ENCODE peak calls at places on chromosomes 3 and 15, in five cellular contexts. H, R, A, E and B are unnamed samples.

GRCh38 chr3:119601154-119601553 is 3.5 kb downstream of the PLA1A start:
- DNase-seq in H (no peak), R (peak), A (no peak), E (no peak), B (no peak)

GRCh38 chr15:29143909-29144308 is 125.7 kb downstream of the NSMCE3 start:
- DNase-seq in H (peak), R (peak), A (no peak), E (no peak), B (no peak)

GRCh38 chr15:65832549-65833364 is 36.5 kb upstream of the RAB11A start:
- DNase-seq in H (peak), R (peak), A (peak), E (peak), B (peak)

GRCh38 chr3:43317461-43318316 is 31.3 kb downstream of the SNRK start:
- DNase-seq in H (no peak), R (no peak), A (no peak), E (no peak), B (no peak)

GRCh38 chr3:188006726-188007393 is 147.1 kb upstream of the LPP start:
- DNase-seq in H (no peak), R (no peak), A (no peak), E (peak), B (peak)

GRCh38 chr3:15367059-15367458 is 34.7 kb upstream of the SH3BP5 start:
- DNase-seq in H (peak), R (no peak), A (no peak), E (no peak), B (no peak)

GRCh38 chr15:35121611-35122359 is 36.7 kb upstream of the NANOGP8 start:
- DNase-seq in H (no peak), R (no peak), A (no peak), E (no peak), B (no peak)

GRCh38 chr3:52456169-52456799 is 880 bp downstream of the NISCH start:
- DNase-seq in H (peak), R (no peak), A (no peak), E (peak), B (peak)

GRCh38 chr3:101567528-101568317 is 6.1 kb downstream of the TRMT10C start:
- DNase-seq in H (peak), R (no peak), A (no peak), E (no peak), B (no peak)

GRCh38 chr3:129001817-129002572 is 891 bp downstream of the EFCC1 start:
- DNase-seq in H (peak), R (no peak), A (no peak), E (no peak), B (no peak)

GRCh38 chr3:53758846-53759245 is 87.4 kb downstream of the CHDH start:
- DNase-seq in H (no peak), R (no peak), A (no peak), E (no peak), B (no peak)

GRCh38 chr3:125107384-125107783 is 51.6 kb upstream of the HEG1 start:
- DNase-seq in H (no peak), R (peak), A (no peak), E (no peak), B (peak)